ENCODE peak calls at places on chromosomes 2 and 18, in four cellular contexts. V is fibroblast of lung, A is GM23338, G is foreskin fibroblast. F is an unnamed sample.

GRCh38 chr2:84971799-84972790 is 1.1 kb downstream of the KCMF1 start:
- DNase-seq in V (peak; percentile 51), A (peak; percentile 48), G (peak; percentile 61), F (peak; percentile 37)

GRCh38 chr2:127517465-127517864 is 8.8 kb downstream of the IWS1 start:
- DNase-seq in V (peak; percentile 7), A (no peak), G (peak; percentile 12), F (no peak)

GRCh38 chr2:179429060-179429471 is 164.4 kb upstream of the SESTD1 start:
- DNase-seq in V (no peak), A (no peak), G (no peak), F (no peak)

GRCh38 chr2:101820519-101820918 is 123.0 kb downstream of the MAP4K4 start:
- DNase-seq in V (peak; percentile 88), A (no peak), G (peak; percentile 85), F (peak; percentile 64)

GRCh38 chr2:43190305-43191052 is 35.9 kb downstream of the ZFP36L2 start:
- DNase-seq in V (no peak), A (no peak), G (no peak), F (no peak)

GRCh38 chr2:177553176-177553909 is 160.8 kb downstream of the AGPS start:
- DNase-seq in V (peak; percentile 44), A (peak; percentile 16), G (peak; percentile 57), F (peak; percentile 28)

GRCh38 chr2:171516793-171517192 is 5.5 kb upstream of the CYBRD1 start:
- DNase-seq in V (no peak), A (no peak), G (no peak), F (no peak)

GRCh38 chr2:9708683-9709538 is 78.1 kb upstream of the YWHAQ start:
- DNase-seq in V (peak; percentile 30), A (no peak), G (no peak), F (no peak)

GRCh38 chr2:10009811-10010781 is 33.3 kb upstream of the KLF11 start:
- DNase-seq in V (peak; percentile 72), A (no peak), G (peak; percentile 81), F (peak; percentile 36)

GRCh38 chr2:182259629-182260150 is 167.1 kb downstream of the PDE1A start:
- DNase-seq in V (peak; percentile 52), A (no peak), G (peak; percentile 17), F (peak; percentile 68)

GRCh38 chr2:235666240-235666781 is 172.5 kb downstream of the AGAP1 start:
- DNase-seq in V (peak; percentile 95), A (peak; percentile 90), G (peak; percentile 92), F (peak; percentile 89)

GRCh38 chr2:114933671-114934241 is 491.3 kb downstream of the DPP10 start:
- DNase-seq in V (no peak), A (no peak), G (no peak), F (no peak)

GRCh38 chr2:15306706-15307105 is 254.4 kb downstream of the NBAS start:
- DNase-seq in V (no peak), A (no peak), G (peak; percentile 27), F (peak; percentile 35)

GRCh38 chr2:196944570-196944969 is 18.1 kb upstream of the PGAP1 start:
- DNase-seq in V (no peak), A (no peak), G (peak; percentile 28), F (no peak)

GRCh38 chr2:120849278-120849677 is 113.6 kb downstream of the GLI2 start:
- DNase-seq in V (no peak), A (no peak), G (no peak), F (no peak)

GRCh38 chr2:120852200-120852815 is 116.6 kb downstream of the GLI2 start:
- DNase-seq in V (peak; percentile 13), A (no peak), G (no peak), F (no peak)

GRCh38 chr2:120851116-120851773 is 115.6 kb downstream of the GLI2 start:
- DNase-seq in V (no peak), A (no peak), G (no peak), F (no peak)

GRCh38 chr2:120847700-120848321 is 112.1 kb downstream of the GLI2 start:
- DNase-seq in V (peak; percentile 21), A (no peak), G (peak; percentile 26), F (no peak)

DNA sequence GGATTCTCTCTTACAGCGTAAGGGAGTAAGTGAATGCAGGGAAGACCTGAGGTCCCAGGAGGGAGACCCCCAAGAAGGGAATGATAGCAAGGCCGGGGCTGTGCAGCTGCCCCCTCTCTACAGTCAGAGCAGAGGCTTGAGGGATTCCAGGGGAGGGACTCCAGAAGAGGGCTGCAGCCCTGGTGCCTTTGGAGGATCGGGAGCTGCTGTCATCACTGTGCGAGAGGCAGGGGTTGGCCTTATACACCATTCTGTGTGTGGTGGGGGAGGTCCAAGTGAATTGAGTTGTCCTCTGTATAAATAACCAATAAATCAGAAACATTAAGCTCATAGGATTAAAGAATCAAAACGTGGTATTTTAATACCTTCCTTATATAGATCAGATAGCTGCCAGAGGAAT is 114.9 kb downstream of the GLI2 start:
- DNase-seq in V (no peak), A (no peak), G (no peak), F (no peak)
- H3K4me3 ChIP-seq in V (no peak overlapping the region), A (no peak overlapping the region), G (no peak overlapping the region), F (no peak overlapping the region)

DNA sequence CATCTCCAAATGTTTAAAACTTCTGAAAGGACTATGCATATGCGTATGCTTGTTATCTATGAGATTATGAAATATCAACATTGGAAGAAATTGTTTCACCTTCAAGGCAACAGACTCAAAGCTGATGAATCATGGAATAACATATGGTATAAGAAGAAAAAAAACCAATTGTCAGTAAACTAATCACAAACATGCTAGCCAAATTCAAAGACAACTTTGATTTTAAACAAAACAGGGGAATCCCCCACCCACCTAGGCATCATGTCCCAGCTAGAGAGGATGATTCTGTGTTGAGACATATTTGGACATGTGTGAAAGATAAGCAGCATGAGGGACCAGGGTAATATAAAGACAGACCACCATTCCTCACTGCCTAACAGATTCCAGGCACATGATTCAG is 147.7 kb downstream of the WDPCP start:
- DNase-seq in V (peak; percentile 25), A (no peak), G (peak; percentile 28), F (peak; percentile 53)
- TF ChIP-seq CTCF in V (no peak), A (no peak), G (no peak), F (no peak)

GRCh38 chr2:238947920-238948710 is 100.2 kb downstream of the TWIST2 start:
- DNase-seq in V (peak; percentile 97), A (peak; percentile 10), G (peak; percentile 97), F (peak; percentile 72)
- H3K4me3 ChIP-seq in V (no peak overlapping the region), A (no peak overlapping the region), G (no peak overlapping the region), F (no peak overlapping the region)

DNA sequence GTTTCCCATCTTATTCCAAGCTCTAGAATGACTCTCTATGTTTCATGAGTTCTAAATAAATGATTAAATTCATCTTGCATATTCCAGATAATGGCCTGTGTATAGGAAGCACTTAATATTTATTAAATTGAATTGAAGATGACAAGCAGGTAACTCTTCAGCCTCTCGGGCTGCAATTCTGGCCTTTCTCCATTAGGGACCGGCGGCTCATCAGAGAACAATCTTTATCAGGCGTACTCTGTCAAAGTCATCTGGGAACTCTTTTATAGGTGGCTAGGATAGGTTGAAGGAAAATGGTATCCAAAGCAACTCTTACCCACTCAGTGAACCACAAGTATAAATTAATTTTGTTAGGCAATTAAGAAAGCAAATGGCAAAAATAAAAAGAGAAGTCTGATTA is 308.5 kb downstream of the NOL4 start:
- DNase-seq in V (no peak), A (peak; percentile 54), G (no peak), F (no peak)
- TF ChIP-seq CTCF in V (no peak), A (peak; percentile 43), G (no peak), F (no peak)

F was measured in fibroblast of pulmonary artery.